ENCODE peak calls at places on chromosomes 5 and 9, in nine cellular contexts. S is upper lobe of right lung; T is GM23248; Y is CD8-positive, alpha-beta T cell; J is foreskin keratinocyte; V is adrenal gland; Q is Peyer's patch; H is mucosa of descending colon; Z is endodermal cell. D is an unnamed sample.
A peak's percentile ranks its signal among the peaks of the same experiment; 100 is the strongest.

GRCh38 chr9:94870793-94871558 is 144.5 kb downstream of the AOPEP start:
- DNase-seq in Z (no peak), S (no peak), Y (peak; percentile 73), T (peak; percentile 77), J (peak; percentile 93), H (no peak), Q (no peak), V (no peak), D (no peak)

GRCh38 chr5:57717555-57717954 is 234.9 kb upstream of the ACTBL2 start:
- DNase-seq in Z (no peak), T (no peak), V (no peak), Y (no peak), H (no peak), J (no peak), Q (no peak), S (no peak), D (no peak)

GRCh38 chr9:121711281-121711680 is 59.8 kb downstream of the DAB2IP start:
- DNase-seq in T (no peak), S (no peak), H (no peak), V (no peak), Z (no peak), J (no peak), Y (no peak), Q (no peak), D (no peak)

GRCh38 chr5:135045488-135045887 is 11.5 kb upstream of the PITX1 start:
- DNase-seq in H (no peak), Y (no peak), S (no peak), T (no peak), J (no peak), V (no peak), Q (no peak), Z (no peak), D (no peak)

GRCh38 chr9:20043035-20043434 is 254.2 kb upstream of the SLC24A2 start:
- DNase-seq in T (no peak), J (no peak), H (no peak), Z (no peak), Q (no peak), Y (no peak), S (no peak), V (no peak), D (no peak)

GRCh38 chr9:35423499-35423898 is 66.4 kb upstream of the RUSC2 start:
- DNase-seq in S (no peak), Z (no peak), H (no peak), V (no peak), J (peak; percentile 72), Q (no peak), T (peak; percentile 35), Y (no peak), D (no peak)

GRCh38 chr9:111803924-111804323 is 9.2 kb upstream of the SHOC1 start:
- DNase-seq in S (no peak), Q (no peak), V (no peak), Y (no peak), J (no peak), T (no peak), Z (no peak), H (no peak), D (no peak)

GRCh38 chr5:55865831-55866230 is 14.7 kb downstream of the IL31RA start:
- DNase-seq in H (no peak), V (no peak), Q (no peak), Z (peak; percentile 52), S (no peak), Y (no peak), T (peak; percentile 48), J (peak; percentile 11), D (no peak)

GRCh38 chr5:14063117-14063516 is 80.0 kb upstream of the TRIO start:
- DNase-seq in Z (no peak), S (no peak), V (no peak), J (peak; percentile 47), Y (no peak), Q (no peak), H (no peak), T (peak; percentile 61), D (no peak)

GRCh38 chr9:110712955-110713354 is 44.4 kb downstream of the MUSK start:
- DNase-seq in H (no peak), T (peak; percentile 9), S (no peak), Z (no peak), V (no peak), Y (no peak), Q (no peak), J (no peak), D (no peak)

GRCh38 chr9:135474915-135475314 is 4.7 kb upstream of the PPP1R26 start:
- DNase-seq in J (no peak), Z (peak; percentile 89), S (peak; percentile 80), T (peak; percentile 13), Q (no peak), V (no peak), Y (no peak), H (peak; percentile 26), D (no peak)

GRCh38 chr9:27423919-27424710 is 100.0 kb upstream of the IFNK start:
- DNase-seq in J (peak; percentile 92), Y (no peak), Z (no peak), S (no peak), Q (no peak), T (no peak), H (no peak), V (no peak), D (no peak)

GRCh38 chr9:129750010-129750409 is 2.8 kb downstream of the PTGES start:
- DNase-seq in T (peak; percentile 73), J (peak; percentile 82), Q (no peak), V (no peak), Z (no peak), S (no peak), Y (no peak), H (no peak), D (no peak)

GRCh38 chr9:107983762-107984161 is 494.2 kb upstream of the KLF4 start:
- DNase-seq in H (no peak), J (no peak), Q (no peak), Y (no peak), Z (no peak), S (no peak), V (no peak), T (peak; percentile 67), D (no peak)

GRCh38 chr5:176899946-176900782 is 1.0 kb upstream of the HK3 start:
- DNase-seq in V (no peak), Q (no peak), H (no peak), Y (no peak), T (no peak), J (no peak), S (no peak), Z (peak; percentile 51), D (no peak)

GRCh38 chr5:84445049-84445685 is 60.5 kb upstream of the EDIL3 start:
- DNase-seq in T (no peak), J (no peak), Q (no peak), Y (peak; percentile 6), H (no peak), S (no peak), V (no peak), Z (no peak), D (no peak)

GRCh38 chr5:31809037-31809910 is 170.3 kb downstream of the PDZD2 start:
- DNase-seq in H (peak; percentile 42), Y (no peak), V (peak; percentile 79), J (peak; percentile 43), Z (peak; percentile 92), Q (peak; percentile 74), S (peak; percentile 74), T (peak; percentile 84), D (no peak)

GRCh38 chr9:126248680-126249079 is 77.9 kb upstream of the MVB12B start:
- DNase-seq in H (no peak), Y (no peak), T (peak; percentile 87), J (peak; percentile 93), V (no peak), Q (no peak), S (no peak), Z (no peak), D (no peak)

GRCh38 chr9:14158911-14159310 is 155.0 kb downstream of the NFIB start:
- DNase-seq in Z (no peak), J (peak; percentile 76), T (peak; percentile 82), Y (no peak), H (no peak), Q (peak; percentile 54), V (peak; percentile 61), S (no peak), D (no peak)

GRCh38 chr5:170120576-170120975 is 14.9 kb downstream of the FOXI1 start:
- DNase-seq in Z (no peak), J (peak; percentile 29), H (no peak), V (no peak), T (peak; percentile 85), S (no peak), Y (no peak), Q (no peak), D (no peak)

GRCh38 chr5:179187229-179187678 is 127.1 kb downstream of the ZNF354C start:
- DNase-seq in Y (no peak), Q (no peak), V (no peak), J (no peak), S (no peak), Z (peak; percentile 86), H (no peak), T (no peak), D (no peak)
- H3K4me1 ChIP-seq in Y (peaks cover 8% of the 10 kb centered on the region), Q (no peaks in the 10 kb centered on the region), V (no peaks in the 10 kb centered on the region), J (no peaks in the 10 kb centered on the region), S (no peaks in the 10 kb centered on the region), Z (no peaks in the 10 kb centered on the region), H (no peaks in the 10 kb centered on the region), T (no peaks in the 10 kb centered on the region), D (no peaks in the 10 kb centered on the region)

GRCh38 chr5:72436796-72437471 is 70.3 kb downstream of the ZNF366 start:
- DNase-seq in Y (no peak), Z (no peak), Q (no peak), H (no peak), V (no peak), J (peak; percentile 12), S (no peak), T (no peak), D (no peak)
- H3K4me1 ChIP-seq in Y (no peaks in the 10 kb centered on the region), Z (peaks cover 6% of the 10 kb centered on the region), Q (no peaks in the 10 kb centered on the region), H (no peaks in the 10 kb centered on the region), V (peaks cover 9% of the 10 kb centered on the region), J (peaks cover 11% of the 10 kb centered on the region), S (peaks cover 18% of the 10 kb centered on the region), T (peaks cover 18% of the 10 kb centered on the region), D (peaks cover 65% of the 10 kb centered on the region)

GRCh38 chr5:172442592-172442991 is 11.7 kb downstream of the SH3PXD2B start:
- DNase-seq in V (no peak), T (peak; percentile 68), S (no peak), J (no peak), Y (no peak), H (no peak), Q (no peak), Z (no peak), D (peak; percentile 50)
- H3K4me1 ChIP-seq in V (peaks cover 57% of the 10 kb centered on the region), T (peaks cover 49% of the 10 kb centered on the region), S (peaks cover 50% of the 10 kb centered on the region), J (peaks cover 13% of the 10 kb centered on the region), Y (no peaks in the 10 kb centered on the region), H (peaks cover 8% of the 10 kb centered on the region), Q (peaks cover 3% of the 10 kb centered on the region), Z (no peaks in the 10 kb centered on the region), D (peaks cover 79% of the 10 kb centered on the region)

DNA sequence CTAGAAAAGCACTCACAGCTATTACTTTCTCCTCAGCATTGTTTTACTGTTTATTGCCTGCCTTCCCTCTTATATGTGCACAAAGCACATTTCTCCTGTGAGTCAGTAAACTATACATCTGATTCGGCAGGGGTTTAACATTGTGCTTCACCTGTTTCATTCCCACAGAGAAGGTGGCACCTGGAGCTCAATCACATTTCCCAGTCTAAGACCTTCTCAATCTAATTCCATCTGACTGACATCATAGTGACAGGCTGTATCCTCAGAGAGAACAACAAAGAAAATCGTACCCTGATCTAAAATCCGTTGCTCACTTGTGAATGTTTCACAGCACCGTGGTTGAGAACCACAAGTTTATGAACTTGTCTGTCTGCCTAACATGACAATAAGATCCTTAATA is 92.4 kb upstream of the CAST start:
- DNase-seq in J (peak; percentile 73), V (no peak), Q (no peak), Y (no peak), Z (no peak), T (no peak), S (no peak), H (no peak), D (no peak)
- H3K4me1 ChIP-seq in J (peaks cover 13% of the 10 kb centered on the region), V (no peaks in the 10 kb centered on the region), Q (no peaks in the 10 kb centered on the region), Y (peaks cover 3% of the 10 kb centered on the region), Z (no peaks in the 10 kb centered on the region), T (peaks cover 36% of the 10 kb centered on the region), S (peaks cover 4% of the 10 kb centered on the region), H (no peaks in the 10 kb centered on the region), D (peaks cover 12% of the 10 kb centered on the region)

D was measured in suprapubic skin.